ENCODE peak calls at places on chromosomes 5 and 9, in ten cellular contexts. B, O, E, X, A, C, I, L, F and D are unnamed samples.
A peak's percentile ranks its signal among the peaks of the same experiment; 100 is the strongest.

GRCh38 chr5:148974638-148975330 is 88.1 kb downstream of the SH3TC2 start:
- DNase-seq in I (no peak), L (no peak), O (no peak), C (no peak), X (no peak), E (no peak), B (no peak), A (no peak), F (no peak), D (no peak)

GRCh38 chr5:67215592-67216471 is 19.2 kb upstream of the CD180 start:
- DNase-seq in B (peak; percentile 82), X (no peak), I (peak; percentile 86), O (peak; percentile 44), L (peak; percentile 58), C (peak; percentile 66), F (no peak), E (peak; percentile 13), A (peak; percentile 67), D (no peak)

GRCh38 chr9:30944741-30945280 is 1439.6 kb upstream of the ACO1 start:
- DNase-seq in I (no peak), X (no peak), F (no peak), O (no peak), E (no peak), C (no peak), L (no peak), A (no peak), B (no peak), D (no peak)

GRCh38 chr9:6973762-6974161 is 216.0 kb downstream of the KDM4C start:
- DNase-seq in O (peak; percentile 18), I (no peak), X (no peak), L (no peak), E (peak; percentile 7), F (no peak), A (no peak), C (no peak), B (no peak), D (no peak)

GRCh38 chr5:94010814-94011213 is 269.4 kb upstream of the POU5F2 start:
- DNase-seq in O (no peak), A (no peak), C (no peak), B (no peak), E (peak; percentile 28), I (no peak), F (no peak), L (no peak), X (no peak), D (no peak)

GRCh38 chr9:81374881-81375280 is 314.5 kb downstream of the TLE1 start:
- DNase-seq in I (no peak), E (peak; percentile 40), O (no peak), B (no peak), C (no peak), L (no peak), A (no peak), X (no peak), F (no peak), D (no peak)

GRCh38 chr5:41835625-41836024 is 34.6 kb downstream of the OXCT1 start:
- DNase-seq in X (no peak), O (no peak), L (no peak), C (no peak), B (no peak), E (peak; percentile 92), F (peak; percentile 2), I (no peak), A (no peak), D (peak; percentile 33)

GRCh38 chr9:137544176-137544755 is 5.9 kb downstream of the PNPLA7 start:
- DNase-seq in B (no peak), L (no peak), E (no peak), C (no peak), A (no peak), O (no peak), I (no peak), X (no peak), F (no peak), D (no peak)

GRCh38 chr9:19241728-19242127 is 11.2 kb downstream of the DENND4C start:
- DNase-seq in X (no peak), F (no peak), I (no peak), O (no peak), L (no peak), A (no peak), E (no peak), B (no peak), C (no peak), D (no peak)

GRCh38 chr9:130137081-130137869 is 34.9 kb upstream of the NCS1 start:
- DNase-seq in E (no peak), F (no peak), A (no peak), C (no peak), B (no peak), X (no peak), O (peak; percentile 18), L (no peak), I (no peak), D (no peak)

GRCh38 chr5:54547711-54548250 is 30.2 kb downstream of the SNX18 start:
- DNase-seq in O (no peak), B (peak; percentile 34), I (peak; percentile 90), C (peak; percentile 37), F (no peak), E (peak; percentile 90), X (no peak), A (no peak), L (no peak), D (no peak)

GRCh38 chr5:162248107-162248713 is 180.6 kb downstream of the GABRG2 start:
- DNase-seq in C (no peak), L (no peak), E (no peak), A (no peak), B (no peak), X (no peak), I (no peak), O (no peak), F (peak; percentile 91), D (peak; percentile 57)

GRCh38 chr9:88767504-88767790 is 223.8 kb upstream of the S1PR3 start:
- DNase-seq in X (no peak), A (no peak), B (no peak), O (no peak), C (no peak), F (no peak), I (no peak), L (no peak), E (peak; percentile 52), D (no peak)

DNA sequence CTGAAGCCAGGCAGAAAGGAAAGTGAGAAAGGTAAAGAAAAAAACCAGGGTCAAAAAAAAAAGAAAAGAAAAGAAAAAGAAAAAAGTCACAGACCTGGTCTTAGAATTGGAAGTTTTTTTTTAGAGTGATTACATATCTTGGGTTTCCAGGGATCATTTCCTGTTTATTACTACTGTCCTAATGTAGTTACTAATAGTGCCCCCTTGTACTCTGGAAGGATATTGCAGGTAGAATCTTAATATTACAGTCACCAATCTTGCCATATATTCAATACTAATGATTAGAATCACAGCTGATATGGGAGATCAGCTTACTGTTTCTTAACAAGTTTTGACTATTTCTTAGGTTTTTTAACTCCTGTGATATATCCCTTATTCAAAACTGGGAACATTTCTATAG is 543.2 kb upstream of the CDH6 start:
- DNase-seq in A (no peak), X (no peak), E (no peak), I (no peak), C (no peak), F (peak; percentile 24), B (no peak), L (no peak), O (no peak), D (no peak)
- TF ChIP-seq CTCF in A (no peak), X (no peak), E (no peak), I (no peak), C (no peak), F (no peak), B (no peak), L (no peak), O (no peak), D (no peak)

GRCh38 chr9:105040462-105040861 is 112.5 kb upstream of the ABCA1 start:
- DNase-seq in E (no peak), X (no peak), C (no peak), B (no peak), F (peak; percentile 31), O (no peak), L (no peak), A (no peak), I (no peak), D (no peak)

GRCh38 chr9:105037139-105037538 is 109.2 kb upstream of the ABCA1 start:
- DNase-seq in I (no peak), F (no peak), O (no peak), X (no peak), A (no peak), C (no peak), B (no peak), E (no peak), L (no peak), D (no peak)

GRCh38 chr9:105038057-105038456 is 110.1 kb upstream of the ABCA1 start:
- DNase-seq in X (no peak), E (peak; percentile 39), A (no peak), B (no peak), F (no peak), I (no peak), L (no peak), C (no peak), O (no peak), D (no peak)

GRCh38 chr9:105043370-105043936 is 115.5 kb upstream of the ABCA1 start:
- DNase-seq in X (no peak), E (no peak), C (no peak), F (no peak), I (no peak), A (no peak), B (no peak), O (peak; percentile 18), L (no peak), D (no peak)

DNA sequence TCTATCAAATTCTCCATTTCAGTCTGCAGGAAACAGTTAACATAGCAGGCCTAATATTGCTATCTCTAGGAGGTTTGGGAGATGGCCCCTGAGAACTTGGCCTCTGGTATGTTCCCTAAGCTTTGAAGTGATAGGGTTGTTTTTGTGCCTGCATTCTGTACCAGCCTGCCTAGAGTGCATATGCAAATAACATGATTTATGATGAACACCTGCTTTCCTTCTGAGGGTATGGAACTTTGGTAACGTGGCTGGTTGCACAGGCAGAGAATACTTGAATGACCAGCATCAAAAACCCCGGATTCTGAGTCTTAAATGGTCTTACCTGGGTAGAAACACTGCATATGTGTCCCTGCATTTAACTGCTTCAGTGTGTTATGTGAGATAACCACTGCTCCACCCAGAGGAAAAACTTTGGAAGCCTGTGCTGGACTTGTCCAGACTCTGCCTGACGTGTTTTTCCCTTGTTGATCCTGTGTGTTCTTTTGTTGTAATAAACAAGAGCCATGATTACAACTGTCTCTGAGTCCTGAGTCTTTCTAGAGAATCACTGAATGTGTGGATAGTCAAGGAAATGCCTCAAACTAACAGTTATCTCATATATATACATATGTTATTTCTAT is 111.3 kb upstream of the ABCA1 start:
- DNase-seq in I (no peak), L (no peak), X (no peak), E (no peak), C (no peak), A (no peak), F (no peak), B (no peak), O (no peak), D (no peak)
- TF ChIP-seq CTCF in I (no peak), L (no peak), X (no peak), E (no peak), C (no peak), A (no peak), F (no peak), B (no peak), O (no peak), D (no peak)

GRCh38 chr9:126295516-126295915 is 31.1 kb upstream of the MVB12B start:
- DNase-seq in E (no peak), F (no peak), C (no peak), I (no peak), A (no peak), O (no peak), X (no peak), L (no peak), B (no peak), D (no peak)
- TF ChIP-seq CTCF in E (no peak), F (no peak), C (no peak), I (no peak), A (no peak), O (no peak), X (no peak), L (no peak), B (no peak), D (no peak)

GRCh38 chr5:50300878-50301277 is 140.2 kb downstream of the EMB start:
- DNase-seq in L (no peak), B (no peak), C (no peak), O (no peak), F (no peak), E (no peak), X (no peak), I (no peak), A (no peak), D (no peak)
- TF ChIP-seq CTCF in L (no peak), B (no peak), C (no peak), O (no peak), F (no peak), E (no peak), X (no peak), I (no peak), A (no peak), D (no peak)